ENCODE peak calls at places on chromosomes 4 and X, in ten cellular contexts. K, T, X, D, B, V, R, W, I and S are unnamed samples.

GRCh38 chr4:185885075-185885474 is 73.1 kb upstream of the SORBS2 start:
- DNase-seq in K (no peak), T (no peak), X (no peak), D (no peak), B (no peak), V (no peak), R (no peak), W (no peak), I (no peak), S (no peak)

GRCh38 chr4:42627887-42628646 is 28.8 kb downstream of the ATP8A1 start:
- DNase-seq in K (peak), T (peak), X (no peak), D (no peak), B (no peak), V (peak), R (no peak), W (no peak), I (peak), S (no peak)

GRCh38 chr4:101851671-101852070 is 61.1 kb downstream of the BANK1 start:
- DNase-seq in K (no peak), T (no peak), X (no peak), D (no peak), B (no peak), V (peak), R (no peak), W (no peak), I (no peak), S (no peak)

GRCh38 chr4:146978641-146979040 is 33.0 kb upstream of the TTC29 start:
- DNase-seq in K (no peak), T (no peak), X (no peak), D (no peak), B (no peak), V (no peak), R (no peak), W (no peak), I (no peak), S (no peak)

GRCh38 chr4:138111462-138112000 is 130.6 kb downstream of the SLC7A11 start:
- DNase-seq in K (no peak), T (no peak), X (no peak), D (no peak), B (no peak), V (no peak), R (peak), W (peak), I (no peak), S (no peak)

GRCh38 chr4:112185740-112186670 is 40.8 kb downstream of the FAM241A start:
- DNase-seq in K (no peak), T (no peak), X (no peak), D (peak), B (no peak), V (no peak), R (no peak), W (no peak), I (no peak), S (no peak)

GRCh38 chrX:114976321-114976720 is 41.1 kb downstream of the IL13RA2 start:
- DNase-seq in K (no peak), T (no peak), X (no peak), D (no peak), B (no peak), V (no peak), R (no peak), W (peak), I (no peak), S (no peak)

GRCh38 chr4:80307183-80307735 is 28.3 kb upstream of the CFAP299 start:
- DNase-seq in K (no peak), T (no peak), X (no peak), D (no peak), B (peak), V (no peak), R (peak), W (no peak), I (no peak), S (peak)

GRCh38 chrX:145464650-145465049 is 217.3 kb downstream of the SPANXN1 start:
- DNase-seq in K (no peak), T (no peak), X (no peak), D (no peak), B (no peak), V (no peak), R (no peak), W (no peak), I (no peak), S (no peak)

GRCh38 chr4:2256156-2256731 is 5.7 kb downstream of the MXD4 start:
- DNase-seq in K (no peak), T (no peak), X (no peak), D (peak), B (no peak), V (no peak), R (no peak), W (no peak), I (peak), S (peak)

GRCh38 chrX:108298165-108298602 is 140.0 kb downstream of the COL4A6 start:
- DNase-seq in K (no peak), T (no peak), X (no peak), D (no peak), B (no peak), V (no peak), R (no peak), W (no peak), I (no peak), S (no peak)

GRCh38 chr4:24105183-24106039 is 215.6 kb upstream of the PPARGC1A start:
- DNase-seq in K (no peak), T (no peak), X (no peak), D (no peak), B (no peak), V (no peak), R (peak), W (peak), I (no peak), S (no peak)

GRCh38 chrX:109890910-109891502 is 111.9 kb upstream of the TMEM164 start:
- DNase-seq in K (peak), T (no peak), X (peak), D (no peak), B (peak), V (peak), R (peak), W (peak), I (peak), S (peak)

GRCh38 chrX:87299563-87300160 is 217.9 kb upstream of the KLHL4 start:
- DNase-seq in K (peak), T (no peak), X (no peak), D (no peak), B (peak), V (peak), R (peak), W (peak), I (no peak), S (no peak)

GRCh38 chr4:95585016-95585695 is 36.4 kb upstream of the UNC5C start:
- DNase-seq in K (no peak), T (no peak), X (no peak), D (no peak), B (no peak), V (no peak), R (no peak), W (no peak), I (no peak), S (no peak)

GRCh38 chr4:108072300-108072699 is 82.6 kb downstream of the HADH start:
- DNase-seq in K (peak), T (no peak), X (no peak), D (no peak), B (peak), V (no peak), R (no peak), W (no peak), I (no peak), S (no peak)

GRCh38 chr4:115664285-115664684 is 550.9 kb upstream of the NDST4 start:
- DNase-seq in K (no peak), T (no peak), X (no peak), D (no peak), B (peak), V (no peak), R (peak), W (no peak), I (no peak), S (peak)

GRCh38 chrX:103607385-103608304 is at the start of gene TCEAL3:
- DNase-seq in K (no peak), T (no peak), X (no peak), D (peak), B (no peak), V (no peak), R (peak), W (peak), I (peak), S (peak)

GRCh38 chrX:71143508-71143907 is 1.1 kb upstream of the NLGN3 start:
- DNase-seq in K (no peak), T (no peak), X (no peak), D (no peak), B (no peak), V (no peak), R (no peak), W (no peak), I (peak), S (no peak)

GRCh38 chrX:23317799-23318724 is 16.6 kb upstream of the PTCHD1 start:
- DNase-seq in K (peak), T (no peak), X (peak), D (no peak), B (peak), V (peak), R (peak), W (no peak), I (no peak), S (peak)

GRCh38 chr4:156756118-156756517 is 215.5 kb downstream of the PDGFC start:
- DNase-seq in K (no peak), T (no peak), X (no peak), D (no peak), B (no peak), V (no peak), R (no peak), W (no peak), I (no peak), S (no peak)

GRCh38 chr4:89727236-89727635 is 109.7 kb downstream of the SNCA start:
- DNase-seq in K (no peak), T (no peak), X (no peak), D (no peak), B (no peak), V (no peak), R (no peak), W (no peak), I (no peak), S (no peak)